ENCODE peak calls at places on chromosomes 11 and 22, in four cellular contexts. D, S, A and E are unnamed samples. For H3K9me3, the result is how much of the 10 kb centered on the place peaks cover.

GRCh38 chr11:36744375-36745168 is 146.5 kb upstream of the RAG2 start:
- DNase-seq in D (peak), S (no peak), A (peak), E (peak)

GRCh38 chr11:123357990-123358827 is 71.9 kb upstream of the GRAMD1B start:
- DNase-seq in A (peak), S (no peak), D (peak), E (peak)

GRCh38 chr11:116513894-116514293 is 258.9 kb downstream of the BUD13 start:
- DNase-seq in D (peak), A (peak), S (no peak), E (peak)

GRCh38 chr22:33883561-33883960 is 36.7 kb downstream of the LARGE1 start:
- DNase-seq in S (no peak), A (no peak), D (no peak), E (peak)

GRCh38 chr11:104222464-104222863 is 58.5 kb upstream of the PDGFD start:
- DNase-seq in D (no peak), A (no peak), S (no peak), E (no peak)

GRCh38 chr11:35168606-35169200 is 29.7 kb downstream of the CD44 start:
- DNase-seq in S (no peak), A (no peak), D (no peak), E (no peak)

GRCh38 chr11:132054822-132055221 is 684.4 kb downstream of the NTM start:
- DNase-seq in D (peak), A (peak), S (no peak), E (peak)

GRCh38 chr11:10500757-10501684 is 40.0 kb downstream of the RNF141 start:
- DNase-seq in D (no peak), S (no peak), A (no peak), E (no peak)

GRCh38 chr11:68261749-68262543 is 9.8 kb downstream of the C11orf24 start:
- DNase-seq in D (no peak), A (no peak), S (no peak), E (no peak)

DNA sequence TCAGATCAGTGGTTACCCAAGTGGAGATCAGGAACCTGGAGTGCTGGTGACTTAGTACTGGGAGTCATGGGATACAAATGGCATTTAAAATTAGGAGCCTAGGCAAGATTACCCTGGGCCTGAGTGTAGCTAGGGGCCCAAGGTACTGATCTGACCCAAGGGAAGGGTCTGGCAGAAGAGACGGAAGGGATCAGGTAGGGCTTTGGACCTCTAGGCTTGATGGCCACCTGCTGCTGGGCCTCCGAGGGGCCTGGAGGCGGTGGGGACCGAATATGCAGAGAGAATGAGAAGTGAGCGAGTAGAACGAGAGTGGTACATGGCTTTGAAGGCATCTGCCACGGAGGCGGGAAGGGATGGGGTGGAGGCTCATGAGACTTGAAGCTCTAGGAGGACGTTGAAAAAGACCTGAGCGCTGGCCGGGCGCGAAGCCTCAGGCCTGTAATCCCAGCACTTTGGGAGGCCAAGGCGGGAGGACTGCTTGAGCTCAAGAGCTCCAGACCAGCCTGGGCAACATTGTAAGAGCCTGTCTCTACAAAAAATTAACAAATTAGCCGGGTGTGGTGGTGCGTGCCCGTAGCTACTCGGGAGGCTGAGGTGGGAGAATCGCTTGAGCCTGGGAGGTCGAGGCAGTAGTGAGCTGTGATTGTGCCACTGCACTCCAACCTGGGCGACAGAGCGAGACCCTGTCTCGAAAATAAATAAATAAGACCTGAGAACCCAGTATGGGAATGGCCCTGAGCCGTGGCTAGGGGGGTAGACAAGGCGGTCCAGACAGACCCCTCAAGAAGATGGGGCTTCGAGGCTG is 563 bp upstream of the PPIL2 start:
- DNase-seq in A (no peak), S (no peak), D (no peak), E (no peak)
- H3K4me3 ChIP-seq in A (peak), S (peak), D (peak), E (peak)

GRCh38 chr22:47095395-47096122 is 333.1 kb downstream of the TBC1D22A start:
- DNase-seq in S (no peak), D (no peak), A (peak), E (no peak)

GRCh38 chr22:47091921-47092700 is 329.7 kb downstream of the TBC1D22A start:
- DNase-seq in S (no peak), D (no peak), A (no peak), E (no peak)

GRCh38 chr22:47094861-47095330 is 332.4 kb downstream of the TBC1D22A start:
- DNase-seq in D (peak), A (peak), S (no peak), E (peak)

GRCh38 chr22:47092896-47093311 is 330.5 kb downstream of the TBC1D22A start:
- DNase-seq in D (peak), A (peak), S (no peak), E (no peak)

DNA sequence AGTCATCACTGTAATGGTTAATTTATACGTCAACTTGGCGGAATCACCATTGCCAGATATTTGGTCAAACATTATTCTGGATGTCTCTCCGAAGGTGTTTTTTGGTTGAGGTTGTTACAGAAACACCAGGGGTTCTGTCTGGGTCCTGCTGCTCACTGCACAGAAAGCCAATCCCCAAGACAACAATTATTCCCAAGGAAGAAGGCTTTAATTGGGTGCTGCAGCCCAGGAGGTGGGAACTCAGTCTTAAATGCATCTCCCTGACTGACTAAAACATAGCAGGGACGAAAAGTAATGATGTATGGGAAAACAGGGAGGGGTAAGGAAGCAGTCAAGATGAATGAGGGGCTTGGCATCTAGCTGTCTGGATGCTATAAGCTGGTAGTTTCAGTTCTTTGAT is 331.3 kb downstream of the TBC1D22A start:
- DNase-seq in D (no peak), A (no peak), S (no peak), E (no peak)
- H3K9me3 ChIP-seq in D (under half), A (under half), S (under half), E (under half)

GRCh38 chr11:72583616-72584292 is 90.5 kb downstream of the PDE2A start:
- DNase-seq in A (no peak), S (no peak), D (no peak), E (no peak)
- H3K4me3 ChIP-seq in A (no peak), S (no peak), D (no peak), E (no peak)

GRCh38 chr11:8656291-8656690 is 26.2 kb downstream of the TRIM66 start:
- DNase-seq in A (no peak), D (no peak), S (no peak), E (no peak)
- H3K9me3 ChIP-seq in A (under half), D (under half), S (under half), E (under half)

DNA sequence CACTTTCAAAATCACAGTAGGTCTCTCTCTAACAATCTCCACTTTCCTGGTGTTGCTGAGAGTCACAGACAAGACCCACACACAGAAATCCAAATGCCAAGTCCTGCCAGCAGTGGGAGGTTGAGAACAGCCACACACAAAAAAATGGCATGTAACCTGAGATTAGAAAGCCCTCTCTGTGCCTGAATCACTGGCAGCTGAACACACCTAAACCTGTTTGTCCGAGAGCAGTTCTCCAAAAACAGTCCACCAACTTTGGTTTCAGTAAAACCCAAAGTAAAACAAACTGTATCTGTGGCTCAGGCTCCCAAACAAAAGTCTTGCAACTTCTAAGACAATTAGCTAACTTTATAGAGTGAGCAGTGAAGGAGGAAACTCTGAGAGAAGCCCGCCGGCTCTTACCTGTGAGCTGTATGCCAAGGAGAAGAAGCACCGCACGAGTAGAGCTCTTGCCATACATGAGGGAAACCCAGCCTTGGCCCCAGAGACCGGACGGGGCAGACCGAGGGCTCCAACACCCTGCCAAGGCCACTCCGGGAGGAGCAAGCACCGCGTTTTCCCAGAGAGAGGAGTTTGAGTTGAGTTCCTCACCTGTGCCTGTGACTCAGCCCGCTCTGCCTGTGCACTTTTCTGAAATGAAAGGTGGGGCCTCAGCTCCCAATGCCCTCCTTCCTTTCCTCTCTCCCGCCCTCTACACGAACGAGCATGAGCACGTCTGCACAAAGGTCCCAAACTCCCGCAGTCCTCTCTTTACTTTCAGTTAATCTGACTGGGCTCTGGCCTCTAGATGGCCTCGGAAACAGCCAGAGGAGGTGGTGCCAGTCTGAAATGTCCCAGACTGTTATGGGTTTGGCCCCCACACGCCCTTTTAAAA is at the start of gene MPZL2:
- DNase-seq in A (no peak), S (no peak), D (peak), E (peak)
- H3K4me3 ChIP-seq in A (no peak), S (peak), D (no peak), E (peak)

GRCh38 chr11:83725718-83726117 is 439.6 kb upstream of the CCDC90B start:
- DNase-seq in S (no peak), D (no peak), A (no peak), E (no peak)

GRCh38 chr11:83724704-83725114 is 438.5 kb upstream of the CCDC90B start:
- DNase-seq in A (peak), D (peak), S (no peak), E (no peak)

GRCh38 chr11:83725161-83725560 is 439.0 kb upstream of the CCDC90B start:
- DNase-seq in D (peak), S (no peak), A (no peak), E (no peak)

GRCh38 chr11:83727251-83727650 is 441.1 kb upstream of the CCDC90B start:
- DNase-seq in A (no peak), D (no peak), S (no peak), E (no peak)

DNA sequence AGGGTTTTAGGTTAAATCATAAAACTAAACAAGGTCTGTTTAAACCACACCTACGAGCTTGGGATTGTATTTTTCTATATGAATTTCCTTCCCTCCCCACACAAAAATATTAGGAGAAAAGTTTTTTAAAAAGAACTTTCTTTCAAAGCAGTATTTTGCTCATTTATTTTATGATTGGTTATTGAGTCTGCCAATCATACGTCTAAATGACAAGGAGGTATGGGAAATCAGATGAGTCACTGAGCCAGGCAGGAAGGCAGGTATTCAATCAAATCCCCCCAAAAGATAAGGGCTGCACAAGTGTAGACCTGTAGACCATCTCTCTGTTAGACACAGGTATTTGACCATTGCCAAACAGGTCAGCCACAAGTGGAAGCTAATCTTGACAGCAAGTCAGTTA is 440.1 kb upstream of the CCDC90B start:
- DNase-seq in D (no peak), S (no peak), A (no peak), E (no peak)
- H3K9me3 ChIP-seq in D (under half), S (under half), A (under half), E (under half)

GRCh38 chr11:59552844-59553243 is 41.5 kb downstream of the OR4D9 start:
- DNase-seq in S (no peak), A (no peak), D (no peak), E (no peak)
- H3K4me3 ChIP-seq in S (no peak), A (no peak), D (no peak), E (peak)

GRCh38 chr22:42101186-42101585 is 10.6 kb upstream of the NDUFA6 start:
- DNase-seq in A (no peak), S (no peak), D (no peak), E (no peak)
- H3K9me3 ChIP-seq in A (under half), S (under half), D (under half), E (under half)

DNA sequence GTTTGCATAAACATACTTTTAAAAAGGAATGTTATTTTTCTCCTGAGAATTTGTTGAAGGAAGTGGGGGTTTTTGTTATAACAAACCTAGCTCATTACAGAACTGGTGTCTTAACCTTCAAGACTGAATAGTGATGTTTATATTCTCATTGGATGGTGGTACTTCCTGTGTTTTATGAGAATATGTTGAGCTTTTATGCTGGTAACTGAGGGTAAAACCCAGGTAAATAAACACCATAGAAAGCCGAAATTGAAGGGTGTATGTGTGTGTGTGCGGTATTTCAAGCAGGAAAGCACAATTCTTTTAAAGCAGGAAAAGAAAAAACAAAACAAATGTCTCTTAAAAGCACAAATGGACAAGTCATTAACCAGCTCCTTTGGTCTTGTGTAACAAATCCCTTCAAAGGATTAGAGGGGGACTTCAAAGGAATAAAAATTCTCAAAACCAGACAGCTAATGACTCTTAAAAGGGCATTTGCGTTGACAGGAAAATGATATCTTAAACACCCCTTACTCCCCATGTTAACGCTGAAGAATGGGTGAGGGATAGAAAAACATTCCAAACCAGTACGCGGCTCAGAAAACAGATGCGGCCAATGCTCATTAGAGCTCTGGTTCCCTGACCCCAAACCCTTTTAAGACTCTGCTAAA is 23.8 kb downstream of the LMO2 start:
- DNase-seq in S (no peak), A (no peak), D (no peak), E (no peak)
- H3K4me3 ChIP-seq in S (peak), A (no peak), D (no peak), E (no peak)

DNA sequence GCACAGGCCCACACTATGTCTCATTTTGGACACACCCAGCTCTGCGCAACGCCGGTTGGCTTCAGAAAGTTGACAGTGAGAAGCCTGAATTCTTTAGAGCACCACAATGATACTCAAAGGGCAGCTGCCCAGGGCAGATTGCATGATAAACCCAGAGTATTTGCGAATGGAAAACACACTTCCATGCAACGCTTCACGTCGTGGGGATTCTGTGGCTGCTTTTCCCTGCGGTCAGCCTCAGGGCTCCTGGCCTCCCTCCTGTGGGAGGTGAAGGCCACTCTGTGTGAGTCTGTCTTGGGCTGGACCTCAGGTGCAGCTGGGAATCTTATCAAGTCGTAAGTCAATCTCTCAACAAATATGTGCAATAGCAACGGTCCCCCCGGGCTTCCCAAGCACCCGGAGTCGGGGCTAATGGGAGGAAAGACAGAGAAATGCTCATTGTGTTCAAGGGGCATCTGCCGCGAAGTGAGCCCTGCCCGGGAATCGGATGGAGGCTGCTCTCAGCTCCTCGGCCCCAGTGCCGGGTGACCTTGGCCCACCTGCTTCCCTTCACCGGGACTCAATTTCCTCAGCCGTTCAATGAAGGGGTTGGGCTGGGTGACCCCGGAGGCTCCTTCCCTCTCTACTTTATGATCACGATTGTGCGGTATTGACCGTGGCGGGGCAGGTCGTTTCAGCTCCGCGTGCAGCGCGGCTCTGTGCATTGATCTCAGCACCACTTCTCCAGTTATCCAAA is 623.6 kb downstream of the BRD1 start:
- DNase-seq in S (no peak), A (no peak), D (no peak), E (no peak)
- H3K9me3 ChIP-seq in S (under half), A (under half), D (under half), E (under half)